ENCODE peak calls at places on chromosomes 3 and 15, in ten cellular contexts. E is iris pigment epithelial cell; R is activated T-helper 1 cell treated with Interleukin-2 at 50 U/mL for 16 hours; D is HT1080; H is activated CD4-positive, alpha-beta T cell treated with anti-CD3 and anti-CD28 coated beads for 4 hours; V is SK-MEL-5; O is HFF-Myc; F is NCI-H1105 treated with DMSO at 0.1 percent for 48 hours; T is stimulated activated CD4-positive, alpha-beta T cell treated with anti-CD3 and anti-CD28 coated beads, TNF-alpha, amount 100 ng/mL, for 48 hours; Z is CD4-positive, alpha-beta T cell. Q is an unnamed sample.

GRCh38 chr15:19987389-19988048 is 554.1 kb downstream of the GOLGA6L6 start:
- DNase-seq in E (no peak), R (no peak), F (peak), T (no peak), Z (no peak), D (peak), O (no peak), V (peak), H (no peak), Q (no peak)

GRCh38 chr15:35445891-35446290 is 100.1 kb downstream of the DPH6 start:
- DNase-seq in F (no peak), V (no peak), O (no peak), R (no peak), E (peak), H (no peak), T (no peak), D (no peak), Z (no peak), Q (no peak)

GRCh38 chr3:8470801-8471200 is 30.8 kb upstream of the LMCD1 start:
- DNase-seq in D (no peak), V (no peak), T (no peak), R (no peak), O (no peak), Z (no peak), E (no peak), H (no peak), F (no peak), Q (no peak)

GRCh38 chr15:60780147-60780546 is 301.2 kb upstream of the ICE2 start:
- DNase-seq in E (no peak), F (no peak), V (no peak), R (no peak), T (no peak), Z (no peak), H (no peak), O (no peak), D (no peak), Q (no peak)

GRCh38 chr3:102339671-102340070 is 95.1 kb upstream of the ZPLD1 start:
- DNase-seq in V (no peak), T (no peak), E (no peak), D (no peak), Z (no peak), F (no peak), H (no peak), O (no peak), R (no peak), Q (no peak)

GRCh38 chr15:100330221-100330620 is 11.6 kb downstream of the ADAMTS17 start:
- DNase-seq in D (no peak), Z (no peak), E (no peak), H (no peak), R (no peak), F (no peak), O (no peak), V (no peak), T (no peak), Q (no peak)

GRCh38 chr15:26171266-26171665 is 308.1 kb upstream of the ATP10A start:
- DNase-seq in F (no peak), D (no peak), H (no peak), R (no peak), E (no peak), Z (no peak), T (no peak), O (no peak), V (no peak), Q (no peak)

GRCh38 chr3:43190682-43191081 is 84.8 kb upstream of the POMGNT2 start:
- DNase-seq in E (peak), H (no peak), D (peak), R (no peak), V (no peak), O (peak), Z (no peak), T (no peak), F (no peak), Q (no peak)

GRCh38 chr3:182364323-182364722 is 429.0 kb upstream of the ATP11B start:
- DNase-seq in H (no peak), T (no peak), E (no peak), V (peak), D (peak), Z (no peak), F (peak), R (no peak), O (no peak), Q (no peak)

GRCh38 chr3:124277516-124277890 is 285.6 kb upstream of the ROPN1 start:
- DNase-seq in V (no peak), F (peak), E (peak), T (no peak), H (no peak), O (no peak), R (no peak), D (no peak), Z (no peak), Q (peak)

GRCh38 chr3:129139911-129140310 is 18.3 kb upstream of the RAB43 start:
- DNase-seq in F (no peak), H (no peak), V (no peak), D (no peak), O (no peak), R (no peak), Z (no peak), T (no peak), E (no peak), Q (no peak)

GRCh38 chr3:50658831-50659230 is 15.9 kb upstream of the DOCK3 start:
- DNase-seq in Z (no peak), V (no peak), D (no peak), F (no peak), R (no peak), E (no peak), T (no peak), H (no peak), O (no peak), Q (no peak)